ENCODE peak calls at places on chromosomes 12 and 14, in four cellular contexts. One of them, this sample, is unnamed.

GRCh38 chr14:59246566-59246965 is 58.1 kb downstream of the DAAM1 start:
- DNase-seq in activated T-helper 9 cell treated with anti-CD3 and anti-CD28 coated beads, Interleukin-2, amount 50 U/mL, for 16 hours: no peak
- DNase-seq in frontal cortex: no peak
- DNase-seq in WTC11: no peak
- DNase-seq in this sample: no peak

GRCh38 chr12:132185698-132186097 is 41.4 kb downstream of the NOC4L start:
- DNase-seq in activated T-helper 9 cell treated with anti-CD3 and anti-CD28 coated beads, Interleukin-2, amount 50 U/mL, for 16 hours: no peak
- DNase-seq in frontal cortex: no peak
- DNase-seq in WTC11: no peak
- DNase-seq in this sample: no peak

GRCh38 chr12:92968201-92968813 is 39.2 kb upstream of the EEA1 start:
- DNase-seq in activated T-helper 9 cell treated with anti-CD3 and anti-CD28 coated beads, Interleukin-2, amount 50 U/mL, for 16 hours: no peak
- DNase-seq in frontal cortex: no peak
- DNase-seq in WTC11: no peak
- DNase-seq in this sample: no peak

GRCh38 chr14:68239988-68240387 is 420.4 kb downstream of the RAD51B start:
- DNase-seq in activated T-helper 9 cell treated with anti-CD3 and anti-CD28 coated beads, Interleukin-2, amount 50 U/mL, for 16 hours: no peak
- DNase-seq in frontal cortex: no peak
- DNase-seq in WTC11: no peak
- DNase-seq in this sample: no peak

GRCh38 chr12:93776581-93777018 is 99.4 kb downstream of the CRADD start:
- DNase-seq in activated T-helper 9 cell treated with anti-CD3 and anti-CD28 coated beads, Interleukin-2, amount 50 U/mL, for 16 hours: no peak
- DNase-seq in frontal cortex: no peak
- DNase-seq in WTC11: no peak
- DNase-seq in this sample: no peak

GRCh38 chr14:67618617-67619063 is 1.1 kb upstream of the ARG2 start:
- DNase-seq in activated T-helper 9 cell treated with anti-CD3 and anti-CD28 coated beads, Interleukin-2, amount 50 U/mL, for 16 hours: no peak
- DNase-seq in frontal cortex: peak
- DNase-seq in WTC11: no peak
- DNase-seq in this sample: no peak

GRCh38 chr12:46677749-46678148 is 148.0 kb downstream of the SLC38A4 start:
- DNase-seq in activated T-helper 9 cell treated with anti-CD3 and anti-CD28 coated beads, Interleukin-2, amount 50 U/mL, for 16 hours: no peak
- DNase-seq in frontal cortex: no peak
- DNase-seq in WTC11: no peak
- DNase-seq in this sample: no peak

GRCh38 chr12:47820631-47821345 is 1.1 kb upstream of the HDAC7 start:
- DNase-seq in activated T-helper 9 cell treated with anti-CD3 and anti-CD28 coated beads, Interleukin-2, amount 50 U/mL, for 16 hours: no peak
- DNase-seq in frontal cortex: peak
- DNase-seq in WTC11: peak
- DNase-seq in this sample: peak

GRCh38 chr14:42428996-42429395 is 822.3 kb downstream of the LRFN5 start:
- DNase-seq in activated T-helper 9 cell treated with anti-CD3 and anti-CD28 coated beads, Interleukin-2, amount 50 U/mL, for 16 hours: no peak
- DNase-seq in frontal cortex: no peak
- DNase-seq in WTC11: no peak
- DNase-seq in this sample: no peak

GRCh38 chr14:54610051-54610977 is 43.4 kb downstream of the SAMD4A start:
- DNase-seq in activated T-helper 9 cell treated with anti-CD3 and anti-CD28 coated beads, Interleukin-2, amount 50 U/mL, for 16 hours: no peak
- DNase-seq in frontal cortex: no peak
- DNase-seq in WTC11: no peak
- DNase-seq in this sample: no peak

GRCh38 chr14:34347683-34348082 is 114.4 kb downstream of the SPTSSA start:
- DNase-seq in activated T-helper 9 cell treated with anti-CD3 and anti-CD28 coated beads, Interleukin-2, amount 50 U/mL, for 16 hours: no peak
- DNase-seq in frontal cortex: no peak
- DNase-seq in WTC11: no peak
- DNase-seq in this sample: no peak

GRCh38 chr14:101196051-101196450 is 292.5 kb upstream of the RTL1 start:
- DNase-seq in activated T-helper 9 cell treated with anti-CD3 and anti-CD28 coated beads, Interleukin-2, amount 50 U/mL, for 16 hours: no peak
- DNase-seq in frontal cortex: no peak
- DNase-seq in WTC11: no peak
- DNase-seq in this sample: no peak

GRCh38 chr12:130787445-130788410 is 51.3 kb downstream of the STX2 start:
- DNase-seq in activated T-helper 9 cell treated with anti-CD3 and anti-CD28 coated beads, Interleukin-2, amount 50 U/mL, for 16 hours: no peak
- DNase-seq in frontal cortex: no peak
- DNase-seq in WTC11: peak
- DNase-seq in this sample: no peak

GRCh38 chr14:47200740-47201139 is 474.7 kb downstream of the MDGA2 start:
- DNase-seq in activated T-helper 9 cell treated with anti-CD3 and anti-CD28 coated beads, Interleukin-2, amount 50 U/mL, for 16 hours: no peak
- DNase-seq in frontal cortex: no peak
- DNase-seq in WTC11: no peak
- DNase-seq in this sample: no peak

GRCh38 chr12:71938728-71939385 is at the start of gene TPH2:
- DNase-seq in activated T-helper 9 cell treated with anti-CD3 and anti-CD28 coated beads, Interleukin-2, amount 50 U/mL, for 16 hours: peak
- DNase-seq in frontal cortex: peak
- DNase-seq in WTC11: peak
- DNase-seq in this sample: peak

GRCh38 chr12:111180830-111181726 is 187.8 kb downstream of the PHETA1 start:
- DNase-seq in activated T-helper 9 cell treated with anti-CD3 and anti-CD28 coated beads, Interleukin-2, amount 50 U/mL, for 16 hours: no peak
- DNase-seq in frontal cortex: no peak
- DNase-seq in WTC11: no peak
- DNase-seq in this sample: no peak

GRCh38 chr12:119964123-119964522 is 24.9 kb upstream of the BICDL1 start:
- DNase-seq in activated T-helper 9 cell treated with anti-CD3 and anti-CD28 coated beads, Interleukin-2, amount 50 U/mL, for 16 hours: no peak
- DNase-seq in frontal cortex: no peak
- DNase-seq in WTC11: no peak
- DNase-seq in this sample: no peak

GRCh38 chr12:55705802-55706402 is 1.8 kb downstream of the ITGA7 start:
- DNase-seq in activated T-helper 9 cell treated with anti-CD3 and anti-CD28 coated beads, Interleukin-2, amount 50 U/mL, for 16 hours: no peak
- DNase-seq in frontal cortex: no peak
- DNase-seq in WTC11: peak
- DNase-seq in this sample: no peak

GRCh38 chr12:118655588-118655987 is 279.2 kb downstream of the SUDS3 start:
- DNase-seq in activated T-helper 9 cell treated with anti-CD3 and anti-CD28 coated beads, Interleukin-2, amount 50 U/mL, for 16 hours: no peak
- DNase-seq in frontal cortex: no peak
- DNase-seq in WTC11: no peak
- DNase-seq in this sample: no peak

This sample was measured in progenitor cell of endocrine pancreas.